ENCODE peak calls at places on chromosomes 13 and 19, in five cellular contexts. One of them, this sample, is unnamed.

GRCh38 chr13:47545630-47546029 is 455.4 kb downstream of the SUCLA2 start:
- DNase-seq in tibial nerve: no peak
- DNase-seq in esophagus squamous epithelium: no peak
- DNase-seq in esophagus muscularis mucosa: no peak
- DNase-seq in heart left ventricle: no peak
- DNase-seq in this sample: no peak

GRCh38 chr19:11014403-11014911 is 53.6 kb downstream of the SMARCA4 start:
- DNase-seq in esophagus squamous epithelium: no peak
- DNase-seq in tibial nerve: no peak
- DNase-seq in heart left ventricle: no peak
- DNase-seq in esophagus muscularis mucosa: no peak
- DNase-seq in this sample: no peak

GRCh38 chr13:114132419-114133121 is at the start of gene RASA3:
- DNase-seq in heart left ventricle: peak
- DNase-seq in tibial nerve: peak
- DNase-seq in esophagus squamous epithelium: no peak
- DNase-seq in esophagus muscularis mucosa: no peak
- DNase-seq in this sample: peak

GRCh38 chr13:98305670-98306069 is 128.6 kb upstream of the RNF113B start:
- DNase-seq in esophagus muscularis mucosa: no peak
- DNase-seq in heart left ventricle: no peak
- DNase-seq in tibial nerve: no peak
- DNase-seq in esophagus squamous epithelium: no peak
- DNase-seq in this sample: no peak

GRCh38 chr19:6439743-6440142 is 6.2 kb upstream of the SLC25A41 start:
- DNase-seq in heart left ventricle: no peak
- DNase-seq in esophagus squamous epithelium: no peak
- DNase-seq in tibial nerve: no peak
- DNase-seq in esophagus muscularis mucosa: no peak
- DNase-seq in this sample: no peak

GRCh38 chr19:49676136-49676689 is 858 bp upstream of the PRMT1 start:
- DNase-seq in tibial nerve: peak
- DNase-seq in esophagus muscularis mucosa: no peak
- DNase-seq in heart left ventricle: peak
- DNase-seq in esophagus squamous epithelium: no peak
- DNase-seq in this sample: peak

GRCh38 chr13:40228981-40229380 is 437.5 kb downstream of the FOXO1 start:
- DNase-seq in heart left ventricle: no peak
- DNase-seq in tibial nerve: no peak
- DNase-seq in esophagus muscularis mucosa: no peak
- DNase-seq in esophagus squamous epithelium: no peak
- DNase-seq in this sample: no peak

GRCh38 chr13:65347420-65348030 is 1882.6 kb downstream of the PCDH9 start:
- DNase-seq in esophagus squamous epithelium: no peak
- DNase-seq in tibial nerve: no peak
- DNase-seq in heart left ventricle: no peak
- DNase-seq in esophagus muscularis mucosa: no peak
- DNase-seq in this sample: no peak

GRCh38 chr13:65985632-65986031 is 1244.5 kb downstream of the PCDH9 start:
- DNase-seq in esophagus squamous epithelium: no peak
- DNase-seq in heart left ventricle: no peak
- DNase-seq in esophagus muscularis mucosa: no peak
- DNase-seq in tibial nerve: no peak
- DNase-seq in this sample: no peak

GRCh38 chr13:106291006-106291405 is 244.5 kb downstream of the EFNB2 start:
- DNase-seq in esophagus squamous epithelium: no peak
- DNase-seq in tibial nerve: no peak
- DNase-seq in esophagus muscularis mucosa: no peak
- DNase-seq in heart left ventricle: no peak
- DNase-seq in this sample: no peak

GRCh38 chr13:100100115-100100879 is 11.4 kb downstream of the PCCA start:
- DNase-seq in heart left ventricle: peak
- DNase-seq in tibial nerve: peak
- DNase-seq in esophagus squamous epithelium: no peak
- DNase-seq in esophagus muscularis mucosa: no peak
- DNase-seq in this sample: peak

GRCh38 chr13:65964672-65965071 is 1265.5 kb downstream of the PCDH9 start:
- DNase-seq in esophagus squamous epithelium: no peak
- DNase-seq in esophagus muscularis mucosa: no peak
- DNase-seq in tibial nerve: no peak
- DNase-seq in heart left ventricle: no peak
- DNase-seq in this sample: no peak

GRCh38 chr13:83499286-83499685 is 383.0 kb downstream of the SLITRK1 start:
- DNase-seq in esophagus muscularis mucosa: no peak
- DNase-seq in tibial nerve: no peak
- DNase-seq in heart left ventricle: no peak
- DNase-seq in esophagus squamous epithelium: no peak
- DNase-seq in this sample: no peak

GRCh38 chr19:16586477-16586871 is 14.3 kb upstream of the SLC35E1 start:
- DNase-seq in tibial nerve: no peak
- DNase-seq in heart left ventricle: no peak
- DNase-seq in esophagus squamous epithelium: no peak
- DNase-seq in esophagus muscularis mucosa: no peak
- DNase-seq in this sample: no peak

DNA sequence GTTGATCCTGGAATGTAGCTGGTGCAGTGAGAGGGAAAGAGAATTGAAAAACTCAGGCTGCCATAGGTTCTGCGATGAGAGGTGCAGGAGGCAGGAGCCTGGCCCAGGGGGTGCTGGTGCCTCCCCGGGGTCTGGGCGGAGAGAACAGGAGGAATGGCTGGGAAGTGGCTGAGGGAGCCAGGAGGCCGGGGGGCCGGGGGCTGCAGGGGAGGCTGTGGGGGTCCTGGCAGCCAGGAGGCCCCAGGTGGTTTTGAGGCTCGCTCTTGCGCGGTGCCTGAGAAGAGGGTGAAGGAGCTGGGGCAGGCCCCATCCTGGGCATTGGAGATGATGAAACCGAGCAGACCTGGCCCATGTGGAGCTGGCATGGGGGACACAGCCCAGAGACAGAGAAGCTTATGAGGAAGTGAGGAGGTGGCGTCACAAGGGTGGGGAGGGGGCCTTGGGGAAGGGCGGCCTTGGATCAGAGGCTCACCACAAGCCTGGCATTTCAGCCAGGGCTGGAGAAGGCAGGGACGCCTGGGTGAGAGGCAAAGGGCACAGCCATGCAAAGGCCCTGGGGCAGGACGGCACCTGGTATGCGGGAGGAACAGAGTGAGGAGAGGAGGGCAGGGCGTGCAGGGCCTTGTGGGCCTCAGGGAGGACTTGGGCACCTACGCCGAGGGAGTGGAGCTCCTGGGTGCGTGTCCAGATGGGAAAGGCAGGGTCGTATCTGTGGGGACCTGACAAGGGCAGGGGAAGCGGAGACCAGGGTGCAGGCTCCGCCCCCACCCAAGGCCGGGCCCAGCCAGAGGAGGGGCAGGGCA is 1.3 kb upstream of the TEKTIP1 start:
- DNase-seq in heart left ventricle: no peak
- DNase-seq in esophagus squamous epithelium: no peak
- DNase-seq in tibial nerve: no peak
- DNase-seq in esophagus muscularis mucosa: no peak
- DNase-seq in this sample: no peak
- TF ChIP-seq POLR2A in heart left ventricle: no peak
- TF ChIP-seq POLR2A in esophagus squamous epithelium: no peak
- TF ChIP-seq POLR2A in tibial nerve: no peak
- TF ChIP-seq POLR2A in esophagus muscularis mucosa: no peak
- TF ChIP-seq POLR2A in this sample: no peak

GRCh38 chr19:39386557-39386956 is 4.3 kb downstream of the PAF1 start:
- DNase-seq in esophagus muscularis mucosa: no peak
- DNase-seq in tibial nerve: no peak
- DNase-seq in heart left ventricle: no peak
- DNase-seq in esophagus squamous epithelium: no peak
- DNase-seq in this sample: no peak

GRCh38 chr19:39384839-39385568 is 5.9 kb downstream of the PAF1 start:
- DNase-seq in esophagus muscularis mucosa: no peak
- DNase-seq in heart left ventricle: no peak
- DNase-seq in tibial nerve: no peak
- DNase-seq in esophagus squamous epithelium: no peak
- DNase-seq in this sample: no peak

GRCh38 chr19:39382991-39383828 is 7.7 kb downstream of the PAF1 start:
- DNase-seq in heart left ventricle: no peak
- DNase-seq in esophagus muscularis mucosa: no peak
- DNase-seq in esophagus squamous epithelium: no peak
- DNase-seq in tibial nerve: no peak
- DNase-seq in this sample: no peak

GRCh38 chr19:39388657-39389056 is 2.2 kb downstream of the PAF1 start:
- DNase-seq in heart left ventricle: no peak
- DNase-seq in esophagus muscularis mucosa: no peak
- DNase-seq in tibial nerve: no peak
- DNase-seq in esophagus squamous epithelium: no peak
- DNase-seq in this sample: no peak

DNA sequence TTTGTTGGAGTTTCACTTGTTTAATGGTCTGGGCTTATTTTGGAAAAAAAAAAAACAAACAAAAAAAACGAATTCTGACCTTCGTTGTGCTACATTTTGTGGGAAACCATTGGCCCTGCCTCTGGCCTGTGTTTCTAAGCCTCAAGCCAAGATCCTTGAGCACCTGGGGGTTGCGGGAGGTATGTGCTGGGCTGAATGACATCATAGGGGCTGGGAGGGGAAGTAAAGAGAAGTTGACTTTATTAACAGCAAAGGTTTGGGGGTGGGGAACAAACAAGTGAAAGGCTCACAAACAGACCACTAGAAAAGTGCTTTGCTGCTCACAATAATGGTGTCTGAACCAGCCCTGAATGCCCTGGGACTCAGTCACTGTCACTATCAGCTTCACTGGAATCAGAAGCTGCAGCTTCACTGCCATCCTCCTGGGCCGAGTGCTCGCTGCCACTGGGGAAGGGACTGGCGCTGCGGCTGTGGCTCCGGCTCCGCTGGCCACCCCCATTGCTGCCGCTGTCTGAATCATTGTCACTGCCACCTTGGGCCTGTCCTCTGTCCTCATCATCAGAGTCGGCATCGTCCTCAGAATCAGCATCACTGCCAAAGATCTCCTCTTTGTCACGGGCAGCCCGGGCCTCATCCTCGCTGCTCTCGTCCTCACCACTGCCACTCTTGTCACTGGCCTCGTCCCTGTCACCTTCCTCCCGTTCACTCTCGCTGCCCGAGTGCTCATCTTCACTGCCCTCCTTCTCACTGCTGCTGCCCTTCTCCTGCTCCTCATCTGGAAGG is 5.1 kb downstream of the PAF1 start:
- DNase-seq in esophagus muscularis mucosa: no peak
- DNase-seq in heart left ventricle: no peak
- DNase-seq in tibial nerve: no peak
- DNase-seq in esophagus squamous epithelium: no peak
- DNase-seq in this sample: no peak
- TF ChIP-seq POLR2A in esophagus muscularis mucosa: no peak
- TF ChIP-seq POLR2A in heart left ventricle: no peak
- TF ChIP-seq POLR2A in tibial nerve: no peak
- TF ChIP-seq POLR2A in esophagus squamous epithelium: no peak
- TF ChIP-seq POLR2A in this sample: no peak

DNA sequence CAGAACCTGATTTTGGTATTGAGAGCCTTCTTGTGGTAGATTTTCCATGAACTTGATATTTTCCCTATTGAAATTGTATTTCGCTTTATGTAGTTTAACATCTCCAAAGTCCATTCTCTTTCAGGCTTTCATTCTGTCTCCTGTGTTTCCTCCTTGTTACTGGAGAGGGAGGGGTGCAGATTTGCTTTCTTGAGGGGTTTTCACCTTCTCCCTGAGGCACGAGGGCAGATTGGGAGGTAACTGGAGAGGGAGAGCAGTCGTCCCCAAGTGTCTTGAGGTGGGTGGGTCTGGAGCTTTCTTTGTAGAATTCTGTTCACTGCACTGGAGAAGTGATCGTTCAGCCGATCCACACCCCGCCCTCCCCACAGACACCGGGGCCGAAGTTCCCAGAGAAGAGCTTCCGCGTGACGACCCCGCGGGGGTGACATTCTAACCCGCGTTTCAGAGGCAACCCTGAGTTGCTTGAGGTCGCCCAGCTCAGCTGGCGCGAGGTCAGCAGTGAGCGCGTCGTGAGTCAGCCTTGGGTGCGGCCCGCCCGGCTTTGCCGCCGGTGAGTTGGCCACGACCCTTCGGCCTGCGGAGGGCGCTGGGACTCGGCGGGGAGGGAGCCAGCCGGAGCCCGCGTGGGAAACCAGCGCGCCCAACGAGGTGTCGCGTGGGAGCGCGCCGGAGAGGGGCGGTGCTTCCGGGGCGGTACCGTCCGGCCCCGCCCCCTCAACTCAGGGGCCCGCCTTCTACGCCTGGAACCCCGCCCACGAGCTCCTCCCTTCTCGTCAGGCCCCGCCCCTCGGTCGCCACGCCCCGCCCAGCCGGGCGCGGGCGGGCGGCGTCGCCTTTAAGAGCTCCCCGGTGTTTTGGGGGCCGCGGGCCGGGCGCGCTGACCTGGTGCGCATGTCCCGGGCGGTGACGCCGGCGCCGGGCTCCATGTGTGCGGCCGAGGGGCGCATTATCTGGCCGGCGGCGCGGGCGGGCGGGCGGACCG is at the start of gene GATAD2A:
- DNase-seq in heart left ventricle: peak
- DNase-seq in esophagus muscularis mucosa: peak
- DNase-seq in esophagus squamous epithelium: peak
- DNase-seq in tibial nerve: peak
- DNase-seq in this sample: peak
- TF ChIP-seq POLR2A in heart left ventricle: no peak
- TF ChIP-seq POLR2A in esophagus muscularis mucosa: no peak
- TF ChIP-seq POLR2A in esophagus squamous epithelium: peak
- TF ChIP-seq POLR2A in tibial nerve: peak
- TF ChIP-seq POLR2A in this sample: peak

DNA sequence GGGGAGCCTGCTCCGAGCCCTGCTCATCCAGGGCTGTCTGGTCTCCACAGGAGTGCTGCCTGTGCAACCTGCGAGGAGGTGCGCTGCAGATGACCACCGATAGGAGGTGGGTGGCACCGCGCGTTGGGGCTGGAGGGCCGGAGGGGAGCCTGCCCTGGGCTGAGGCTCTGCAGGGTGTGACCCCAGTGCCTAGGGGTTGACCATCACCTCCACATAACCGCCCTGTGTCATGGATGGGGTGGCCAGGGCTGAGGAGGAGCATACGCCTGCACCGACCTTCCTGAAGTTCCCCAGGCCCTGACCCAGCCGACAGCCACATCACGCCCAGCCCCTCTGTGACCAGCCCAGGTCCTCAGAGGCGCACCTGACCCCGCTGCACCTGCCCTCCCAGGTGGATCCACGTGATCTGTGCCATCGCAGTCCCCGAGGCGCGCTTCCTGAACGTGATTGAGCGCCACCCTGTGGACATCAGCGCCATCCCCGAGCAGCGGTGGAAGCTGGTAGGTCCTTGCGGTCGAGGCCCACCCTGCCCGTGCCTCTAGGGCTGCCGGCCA is 168.7 kb downstream of the KDM4B start:
- DNase-seq in esophagus muscularis mucosa: no peak
- DNase-seq in esophagus squamous epithelium: no peak
- DNase-seq in tibial nerve: no peak
- DNase-seq in heart left ventricle: no peak
- DNase-seq in this sample: no peak
- TF ChIP-seq POLR2A in esophagus muscularis mucosa: no peak
- TF ChIP-seq POLR2A in esophagus squamous epithelium: no peak
- TF ChIP-seq POLR2A in tibial nerve: no peak
- TF ChIP-seq POLR2A in heart left ventricle: no peak
- TF ChIP-seq POLR2A in this sample: no peak

This sample was measured in H54.